ENCODE peak calls at places on chromosomes 7 and 10, in eight cellular contexts. P, S, U, V, E, D, F and K are unnamed samples.
A peak's percentile ranks its signal among the peaks of the same experiment; 100 is the strongest.

GRCh38 chr10:30553625-30554442 is 75.7 kb downstream of the LYZL2 start:
- DNase-seq in D (peak; percentile 87), E (peak; percentile 86), F (peak; percentile 71), S (no peak), U (peak; percentile 16), V (peak; percentile 67), P (peak; percentile 83), K (peak; percentile 29)

GRCh38 chr10:61836888-61837747 is 64.4 kb upstream of the ARID5B start:
- DNase-seq in D (no peak), S (no peak), F (no peak), U (peak; percentile 100), V (peak; percentile 54), E (peak; percentile 62), P (no peak), K (no peak)

GRCh38 chr10:120586471-120586872 is 129.4 kb downstream of the PLPP4 start:
- DNase-seq in S (no peak), D (no peak), E (no peak), F (no peak), U (peak; percentile 60), P (no peak), V (no peak), K (no peak)

GRCh38 chr10:78214931-78215330 is 181.3 kb downstream of the RPS24 start:
- DNase-seq in F (no peak), D (no peak), U (no peak), E (no peak), P (peak; percentile 47), S (no peak), V (no peak), K (no peak)

GRCh38 chr10:5961405-5962100 is 15.8 kb downstream of the IL15RA start:
- DNase-seq in V (no peak), P (no peak), D (peak; percentile 58), S (no peak), U (no peak), E (no peak), F (peak; percentile 14), K (no peak)

GRCh38 chr7:22445140-22445722 is 54.8 kb downstream of the STEAP1B start:
- DNase-seq in E (peak; percentile 50), F (peak; percentile 83), U (no peak), S (no peak), D (peak; percentile 95), V (no peak), P (peak; percentile 52), K (peak; percentile 23)

GRCh38 chr7:150855476-150856302 is 3.4 kb downstream of the AOC1 start:
- DNase-seq in P (no peak), E (no peak), V (no peak), U (peak; percentile 14), F (no peak), D (no peak), S (no peak), K (no peak)

GRCh38 chr7:99677013-99677412 is 2.8 kb downstream of the CYP3A5 start:
- DNase-seq in D (no peak), U (no peak), S (no peak), E (no peak), P (no peak), V (no peak), F (no peak), K (no peak)

GRCh38 chr10:114332808-114333207 is 71.5 kb downstream of the AFAP1L2 start:
- DNase-seq in S (no peak), P (no peak), E (no peak), D (peak; percentile 65), F (no peak), U (no peak), V (no peak), K (no peak)

GRCh38 chr10:73893386-73893785 is 17.5 kb upstream of the PLAU start:
- DNase-seq in P (no peak), U (peak; percentile 63), E (no peak), V (no peak), D (no peak), F (no peak), S (no peak), K (no peak)

GRCh38 chr10:89431977-89432376 is 17.6 kb downstream of the IFIT5 start:
- DNase-seq in F (no peak), P (no peak), E (peak; percentile 70), U (peak; percentile 89), D (no peak), V (peak; percentile 41), S (no peak), K (no peak)

GRCh38 chr10:82211331-82211730 is 336.3 kb downstream of the NRG3 start:
- DNase-seq in E (peak; percentile 15), U (no peak), P (no peak), D (no peak), S (no peak), F (no peak), V (peak; percentile 2), K (no peak)

GRCh38 chr7:81886211-81886764 is 116.4 kb upstream of the HGF start:
- DNase-seq in E (no peak), D (no peak), V (no peak), P (no peak), S (no peak), F (no peak), U (no peak), K (peak; percentile 49)

GRCh38 chr7:107071129-107071528 is 26.6 kb downstream of the PRKAR2B start:
- DNase-seq in U (no peak), E (no peak), F (no peak), D (no peak), P (no peak), V (no peak), S (no peak), K (no peak)

GRCh38 chr7:66138994-66139752 is 24.5 kb downstream of the CRCP start:
- DNase-seq in D (no peak), E (no peak), U (peak; percentile 36), P (no peak), S (no peak), V (no peak), F (no peak), K (peak; percentile 61)

GRCh38 chr10:84224411-84225028 is 824 bp downstream of the LRIT2 start:
- DNase-seq in U (no peak), S (no peak), V (peak; percentile 1), F (no peak), E (no peak), P (no peak), D (no peak), K (no peak)

GRCh38 chr10:70779685-70780369 is 5.3 kb downstream of the TBATA start:
- DNase-seq in P (peak; percentile 55), V (no peak), D (no peak), F (no peak), U (no peak), S (no peak), E (no peak), K (no peak)

GRCh38 chr10:93745411-93746065 is 12.2 kb upstream of the LGI1 start:
- DNase-seq in D (no peak), F (no peak), P (peak; percentile 24), E (peak; percentile 30), S (no peak), V (peak; percentile 82), U (peak; percentile 37), K (peak; percentile 13)

GRCh38 chr7:6437251-6437650 is 10.5 kb downstream of the DAGLB start:
- DNase-seq in U (peak; percentile 25), S (no peak), E (no peak), F (no peak), P (no peak), V (no peak), D (no peak), K (no peak)

GRCh38 chr7:6442114-6442513 is 5.6 kb downstream of the DAGLB start:
- DNase-seq in E (peak; percentile 80), V (peak; percentile 82), S (no peak), P (no peak), U (no peak), F (no peak), D (no peak), K (no peak)

GRCh38 chr7:6443372-6443941 is 4.3 kb downstream of the DAGLB start:
- DNase-seq in P (no peak), U (peak; percentile 91), S (peak; percentile 84), F (no peak), E (peak; percentile 88), V (peak; percentile 89), D (no peak), K (no peak)

GRCh38 chr7:6438427-6438826 is 9.3 kb downstream of the DAGLB start:
- DNase-seq in D (no peak), P (no peak), S (no peak), E (no peak), U (no peak), F (no peak), V (peak; percentile 14), K (no peak)

GRCh38 chr7:6440381-6440780 is 7.4 kb downstream of the DAGLB start:
- DNase-seq in S (no peak), E (no peak), F (no peak), U (no peak), D (no peak), P (no peak), V (no peak), K (no peak)
- H3K4me1 ChIP-seq in S (peaks cover 8% of the 10 kb centered on the region), E (peaks cover 9% of the 10 kb centered on the region), F (peaks cover 79% of the 10 kb centered on the region), U (peaks cover 21% of the 10 kb centered on the region), D (no peaks in the 10 kb centered on the region), P (no peaks in the 10 kb centered on the region), V (peaks cover 17% of the 10 kb centered on the region), K (peaks cover 2% of the 10 kb centered on the region)

GRCh38 chr10:110496553-110497437 is 912 bp upstream of the DUSP5 start:
- DNase-seq in S (no peak), E (no peak), P (no peak), U (peak; percentile 47), D (no peak), F (no peak), V (no peak), K (peak; percentile 28)
- H3K4me1 ChIP-seq in S (peaks cover 40% of the 10 kb centered on the region), E (peaks cover 30% of the 10 kb centered on the region), P (no peaks in the 10 kb centered on the region), U (peaks cover 35% of the 10 kb centered on the region), D (peaks cover 8% of the 10 kb centered on the region), F (peaks cover 59% of the 10 kb centered on the region), V (peaks cover 29% of the 10 kb centered on the region), K (peaks cover 30% of the 10 kb centered on the region)

DNA sequence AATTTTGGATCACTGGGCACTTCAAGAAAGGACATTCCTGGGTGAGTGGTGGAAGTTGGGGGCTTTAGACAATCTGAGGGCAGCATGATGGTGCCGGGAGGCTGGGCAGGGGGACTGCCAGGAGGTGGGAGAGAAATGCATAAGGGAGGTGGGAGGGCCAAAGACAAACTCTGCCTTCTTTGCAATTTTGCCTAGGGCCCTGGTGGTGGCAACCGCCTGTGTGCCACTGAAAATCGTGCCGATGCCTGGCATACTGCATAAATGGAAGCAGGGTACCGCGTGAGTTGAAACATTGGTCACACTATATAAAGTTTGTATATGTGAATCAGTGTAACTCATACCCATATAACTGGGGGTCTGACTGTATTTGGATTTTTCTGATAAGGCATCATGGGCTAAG is 3.3 kb downstream of the LUC7L2 start:
- DNase-seq in D (no peak), U (no peak), P (no peak), S (no peak), E (no peak), F (no peak), V (no peak), K (no peak)
- H3K4me1 ChIP-seq in D (peaks cover 12% of the 10 kb centered on the region), U (peaks cover 14% of the 10 kb centered on the region), P (no peaks in the 10 kb centered on the region), S (peaks cover 18% of the 10 kb centered on the region), E (peaks cover 26% of the 10 kb centered on the region), F (peaks cover 68% of the 10 kb centered on the region), V (peaks cover 3% of the 10 kb centered on the region), K (no peaks in the 10 kb centered on the region)

DNA sequence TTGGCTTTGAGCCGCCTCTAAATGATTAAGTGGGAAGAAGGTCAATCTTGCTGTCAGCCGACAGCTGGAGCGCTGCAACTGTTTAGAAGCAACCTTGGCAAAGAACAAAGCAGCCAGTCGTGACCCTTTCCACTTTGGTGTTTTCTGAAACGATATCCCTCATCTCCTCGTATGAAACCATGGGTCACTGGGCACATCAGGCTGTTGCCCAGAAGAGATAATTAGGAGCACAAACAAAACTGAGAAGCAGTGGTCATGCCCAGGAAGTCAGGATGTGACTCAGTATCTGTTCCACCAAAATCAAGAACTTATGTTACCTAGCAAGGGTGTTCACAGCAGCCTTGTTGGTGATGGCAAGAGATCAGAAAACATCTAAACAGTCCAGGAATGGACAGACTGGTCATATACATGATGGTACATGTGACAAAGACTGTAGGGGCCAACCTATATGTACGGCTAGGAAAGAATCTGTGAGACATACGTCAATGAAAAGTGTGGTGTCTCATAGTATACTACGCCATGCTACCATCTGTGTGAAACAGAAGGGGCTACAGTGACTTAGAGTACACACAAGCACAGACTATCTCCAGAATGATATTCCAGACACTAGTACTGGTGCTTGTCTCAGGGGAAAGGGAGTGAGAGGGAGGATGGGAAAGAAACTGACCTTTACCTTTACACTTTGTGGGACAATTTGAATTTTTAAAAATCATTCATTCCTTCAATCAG is 22.4 kb downstream of the STN1 start:
- DNase-seq in V (peak; percentile 56), D (no peak), P (no peak), E (peak; percentile 46), U (peak; percentile 77), F (no peak), S (peak; percentile 61), K (no peak)
- H3K4me1 ChIP-seq in V (peaks cover 7% of the 10 kb centered on the region), D (peaks cover 12% of the 10 kb centered on the region), P (no peaks in the 10 kb centered on the region), E (no peaks in the 10 kb centered on the region), U (peaks cover 54% of the 10 kb centered on the region), F (peaks cover 39% of the 10 kb centered on the region), S (peaks cover 26% of the 10 kb centered on the region), K (peaks cover 5% of the 10 kb centered on the region)